ENCODE peak calls at places on chromosome 2, in five cellular contexts. C is activated CD4-positive, alpha-beta T cell treated with anti-CD3 and anti-CD28 coated beads for 1 hour; E is NCI-H1436 treated with DMSO at 0.1 percent for 48 hours; L is T-helper 1 cell; Z is NCI-H1092. Y is an unnamed sample.

GRCh38 chr2:152025678-152026287 is 73.1 kb downstream of the CACNB4 start:
- DNase-seq in Z (peak), E (peak), C (peak), L (peak), Y (peak)

GRCh38 chr2:237397072-237397471 is 16.9 kb downstream of the COL6A3 start:
- DNase-seq in E (no peak), L (no peak), C (no peak), Z (no peak), Y (no peak)

GRCh38 chr2:32632089-32632488 is 4.2 kb downstream of the TTC27 start:
- DNase-seq in E (no peak), L (no peak), Z (no peak), C (no peak), Y (no peak)

GRCh38 chr2:9997936-9998335 is 45.4 kb upstream of the KLF11 start:
- DNase-seq in Z (no peak), C (no peak), E (no peak), L (no peak), Y (no peak)

GRCh38 chr2:213036836-213037235 is 114.6 kb downstream of the IKZF2 start:
- DNase-seq in E (no peak), Z (no peak), C (no peak), L (no peak), Y (no peak)

GRCh38 chr2:73859721-73860586 is 31.2 kb downstream of the STAMBP start:
- DNase-seq in E (no peak), Z (no peak), C (no peak), L (no peak), Y (no peak)

GRCh38 chr2:101463885-101464653 is 10.8 kb downstream of the RFX8 start:
- DNase-seq in L (no peak), E (no peak), C (no peak), Z (no peak), Y (no peak)

GRCh38 chr2:65055427-65056214 is 595 bp upstream of the CEP68 start:
- DNase-seq in L (no peak), Z (peak), C (no peak), E (no peak), Y (peak)

GRCh38 chr2:67671464-67672450 is 274.6 kb downstream of the ETAA1 start:
- DNase-seq in E (no peak), L (no peak), C (no peak), Z (no peak), Y (no peak)

GRCh38 chr2:158291544-158292175 is 164.9 kb downstream of the CCDC148 start:
- DNase-seq in C (no peak), E (no peak), Z (no peak), L (no peak), Y (no peak)

GRCh38 chr2:164151518-164151917 is 415.7 kb upstream of the FIGN start:
- DNase-seq in L (no peak), Z (no peak), C (no peak), E (no peak), Y (no peak)

GRCh38 chr2:235614900-235615712 is 121.3 kb downstream of the AGAP1 start:
- DNase-seq in L (no peak), C (no peak), E (no peak), Z (no peak), Y (no peak)

GRCh38 chr2:219514196-219514761 is at the start of gene ASIC4:
- DNase-seq in Z (no peak), E (no peak), C (no peak), L (no peak), Y (peak)

GRCh38 chr2:109473006-109473380 is 140.8 kb downstream of the SEPTIN10 start:
- DNase-seq in Z (no peak), C (no peak), E (no peak), L (no peak), Y (no peak)

GRCh38 chr2:157840568-157841156 is 35.5 kb downstream of the ACVR1 start:
- DNase-seq in E (no peak), C (no peak), L (no peak), Z (peak), Y (no peak)

GRCh38 chr2:9256570-9257043 is 50.0 kb downstream of the ASAP2 start:
- DNase-seq in L (no peak), Z (no peak), C (no peak), E (no peak), Y (no peak)

GRCh38 chr2:220959391-220959802 is 612.7 kb downstream of the EPHA4 start:
- DNase-seq in Z (peak), E (no peak), L (no peak), C (no peak), Y (no peak)